ENCODE peak calls at places on chromosome 1, in five cellular contexts. T is CD8-positive, alpha-beta T cell; C is GM10248; V is esophagus muscularis mucosa; K is lower lobe of right lung. I is an unnamed sample.

GRCh38 chr1:223504741-223505140 is 111.5 kb downstream of the CCDC185 start:
- DNase-seq in K (peak), C (no peak), T (no peak), V (no peak), I (no peak)

GRCh38 chr1:109784551-109785252 is 21.0 kb upstream of the EPS8L3 start:
- DNase-seq in T (no peak), K (peak), C (no peak), V (no peak), I (no peak)

GRCh38 chr1:57300186-57300585 is 123.7 kb downstream of the DAB1 start:
- DNase-seq in C (no peak), T (no peak), V (no peak), K (no peak), I (no peak)

GRCh38 chr1:216183007-216183406 is 240.2 kb downstream of the USH2A start:
- DNase-seq in C (no peak), V (no peak), K (no peak), T (no peak), I (no peak)

GRCh38 chr1:242870944-242871343 is 346.4 kb upstream of the PLD5 start:
- DNase-seq in C (no peak), K (no peak), T (no peak), V (no peak), I (no peak)

GRCh38 chr1:205267306-205267902 is 39.7 kb downstream of the TMCC2 start:
- DNase-seq in T (no peak), V (no peak), K (no peak), C (no peak), I (no peak)

GRCh38 chr1:154943649-154944421 is 7.3 kb upstream of the PMVK start:
- DNase-seq in C (peak), V (no peak), K (no peak), T (peak), I (peak)

GRCh38 chr1:6614019-6614952 is 755 bp downstream of the PHF13 start:
- DNase-seq in T (peak), K (peak), V (no peak), C (peak), I (peak)

GRCh38 chr1:174114106-174114505 is 45.2 kb upstream of the RABGAP1L start:
- DNase-seq in C (no peak), K (no peak), V (no peak), T (no peak), I (no peak)

GRCh38 chr1:94973271-94973922 is 46.5 kb upstream of the CNN3 start:
- DNase-seq in K (no peak), C (no peak), V (no peak), T (no peak), I (no peak)

GRCh38 chr1:224357626-224358124 is 996 bp downstream of the CNIH4 start:
- DNase-seq in V (no peak), K (no peak), T (no peak), C (no peak), I (no peak)

GRCh38 chr1:15685820-15686219 is 1.7 kb downstream of the PLEKHM2 start:
- DNase-seq in K (no peak), V (no peak), T (no peak), C (no peak), I (no peak)

GRCh38 chr1:57017717-57018116 is 51.9 kb upstream of the C8B start:
- DNase-seq in K (no peak), V (no peak), T (no peak), C (no peak), I (peak)

GRCh38 chr1:115337633-115338456 is at the start of gene NGF:
- DNase-seq in K (peak), V (no peak), T (no peak), C (peak), I (peak)

GRCh38 chr1:184743062-184743756 is 11.4 kb downstream of the EDEM3 start:
- DNase-seq in T (no peak), C (peak), V (no peak), K (no peak), I (no peak)

GRCh38 chr1:82273816-82274215 is 473.1 kb downstream of the ADGRL2 start:
- DNase-seq in K (no peak), T (no peak), C (no peak), V (no peak), I (no peak)

GRCh38 chr1:62962794-62963776 is 179.2 kb downstream of the ATG4C start:
- DNase-seq in V (no peak), T (no peak), K (no peak), C (peak), I (peak)

GRCh38 chr1:224786533-224787249 is 142.8 kb upstream of the DNAH14 start:
- DNase-seq in C (no peak), K (no peak), V (peak), T (no peak), I (no peak)

GRCh38 chr1:27607239-27607804 is 3.4 kb upstream of the AHDC1 start:
- DNase-seq in C (no peak), T (no peak), V (no peak), K (no peak), I (peak)

GRCh38 chr1:231428392-231428791 is 6.3 kb upstream of the EGLN1 start:
- DNase-seq in K (no peak), T (no peak), V (no peak), C (no peak), I (no peak)

GRCh38 chr1:152220166-152221163 is 3.5 kb downstream of the HRNR start:
- DNase-seq in T (no peak), K (no peak), C (no peak), V (no peak), I (no peak)

GRCh38 chr1:116712510-116712909 is 41.7 kb upstream of the CD2 start:
- DNase-seq in C (no peak), T (no peak), V (no peak), K (no peak), I (no peak)

GRCh38 chr1:923131-923990 is at the start of gene SAMD11:
- DNase-seq in V (no peak), C (no peak), K (peak), T (peak), I (peak)

GRCh38 chr1:188128761-188129160 is 1300.0 kb downstream of the PLA2G4A start:
- DNase-seq in T (no peak), C (no peak), V (no peak), K (no peak), I (no peak)
- TF ChIP-seq CTCF in T (no peak), C (no peak), V (no peak), K (no peak), I (no peak)

GRCh38 chr1:45685308-45686080 is 839 bp downstream of the GPBP1L1 start:
- DNase-seq in T (no peak), C (peak), V (no peak), K (no peak), I (no peak)

GRCh38 chr1:45686081-45687013 is at the start of gene GPBP1L1:
- DNase-seq in V (peak), K (peak), C (peak), T (peak), I (peak)

GRCh38 chr1:45687014-45687752 is 798 bp upstream of the TMEM69 start:
- DNase-seq in V (peak), C (peak), T (peak), K (peak), I (peak)

GRCh38 chr1:45684402-45684801 is 1.9 kb downstream of the GPBP1L1 start:
- DNase-seq in C (no peak), V (no peak), T (no peak), K (no peak), I (no peak)

DNA sequence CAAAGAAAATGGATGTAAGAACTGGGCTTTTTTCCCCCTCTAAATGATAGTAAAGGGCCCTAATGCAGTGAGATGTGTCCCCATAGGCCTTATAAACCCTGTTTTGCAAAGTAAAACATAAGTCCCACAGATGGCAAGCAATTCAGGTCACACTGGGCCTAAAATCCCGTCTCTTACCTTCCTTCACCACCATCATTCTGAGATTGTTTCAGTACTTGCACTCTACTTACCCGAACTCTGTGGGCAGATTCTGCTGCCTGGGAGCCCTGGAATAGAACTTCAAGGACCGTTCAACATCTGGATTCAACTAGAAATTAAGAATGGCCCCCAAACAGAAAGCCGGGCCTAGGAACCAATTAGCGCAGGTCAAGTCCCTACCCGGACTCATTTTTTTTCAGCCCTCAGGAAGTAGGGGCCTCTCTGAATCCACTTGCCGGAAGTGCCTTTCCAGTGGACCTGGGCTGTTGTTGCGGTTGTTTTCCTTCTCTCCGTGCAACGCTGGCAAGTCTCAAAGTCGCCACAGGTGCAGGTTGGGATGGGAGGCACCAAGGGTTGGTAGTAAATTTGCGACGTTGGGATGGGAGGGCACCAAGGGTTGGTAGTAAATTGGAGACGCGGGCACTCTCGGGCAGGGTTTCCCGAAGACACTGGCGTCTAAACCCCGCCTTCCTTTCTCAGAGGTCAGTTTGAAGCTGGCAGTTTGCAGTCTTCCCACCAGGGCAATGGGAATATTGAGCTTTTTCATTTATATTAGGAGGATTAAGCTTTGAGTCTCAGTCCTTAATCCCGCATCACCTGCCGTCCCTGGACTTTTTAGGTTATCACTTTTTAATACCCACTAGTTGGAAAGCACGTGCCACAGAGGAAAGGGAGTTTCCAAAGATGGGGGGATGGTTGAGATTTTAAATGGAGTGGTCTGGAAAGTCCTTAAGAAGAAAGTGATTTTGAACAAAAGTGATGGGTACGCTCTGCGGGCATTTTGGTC is at the start of gene TMEM69:
- DNase-seq in K (peak), T (peak), C (peak), V (peak), I (peak)
- TF ChIP-seq CTCF in K (peak), T (no peak), C (no peak), V (peak), I (peak)

GRCh38 chr1:9294910-9295636 is 2.4 kb downstream of the SPSB1 start:
- DNase-seq in V (no peak), K (no peak), T (no peak), C (peak), I (no peak)
- TF ChIP-seq CTCF in V (peak), K (no peak), T (no peak), C (no peak), I (no peak)

DNA sequence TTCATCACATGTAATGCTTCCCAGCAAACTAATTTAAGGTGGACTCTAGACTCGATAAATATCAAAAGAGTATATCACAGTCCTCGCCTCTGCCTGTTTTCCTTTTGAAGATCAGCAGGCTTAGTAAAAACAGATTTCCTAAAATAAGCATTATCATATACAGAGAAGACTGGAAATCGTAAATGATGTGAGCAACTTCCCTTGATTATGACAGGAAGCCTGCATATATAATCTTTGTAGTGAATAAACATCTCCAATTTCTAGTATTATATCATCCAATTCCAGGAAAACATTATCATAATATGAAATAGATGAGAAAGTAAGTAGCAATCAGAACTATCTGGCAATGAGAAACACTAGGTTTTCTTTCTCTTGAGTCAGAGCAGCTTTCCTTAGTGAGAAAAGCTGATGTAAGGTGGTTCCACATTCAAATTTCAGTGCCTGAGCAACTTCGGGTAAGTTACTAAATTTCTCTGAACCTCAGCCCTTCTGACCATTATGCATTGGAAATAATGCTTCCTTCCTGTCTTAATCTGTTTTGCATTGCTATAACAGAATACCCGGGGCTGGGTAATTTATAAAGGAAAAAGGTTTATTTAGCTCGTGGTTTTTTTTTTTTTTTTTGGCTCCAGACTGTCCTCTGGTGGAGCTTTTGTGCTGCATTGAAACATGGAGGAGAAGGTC is 12.6 kb upstream of the POU2F1 start:
- DNase-seq in V (no peak), T (no peak), C (no peak), K (no peak), I (no peak)
- TF ChIP-seq CTCF in V (no peak), T (no peak), C (no peak), K (peak), I (peak)

DNA sequence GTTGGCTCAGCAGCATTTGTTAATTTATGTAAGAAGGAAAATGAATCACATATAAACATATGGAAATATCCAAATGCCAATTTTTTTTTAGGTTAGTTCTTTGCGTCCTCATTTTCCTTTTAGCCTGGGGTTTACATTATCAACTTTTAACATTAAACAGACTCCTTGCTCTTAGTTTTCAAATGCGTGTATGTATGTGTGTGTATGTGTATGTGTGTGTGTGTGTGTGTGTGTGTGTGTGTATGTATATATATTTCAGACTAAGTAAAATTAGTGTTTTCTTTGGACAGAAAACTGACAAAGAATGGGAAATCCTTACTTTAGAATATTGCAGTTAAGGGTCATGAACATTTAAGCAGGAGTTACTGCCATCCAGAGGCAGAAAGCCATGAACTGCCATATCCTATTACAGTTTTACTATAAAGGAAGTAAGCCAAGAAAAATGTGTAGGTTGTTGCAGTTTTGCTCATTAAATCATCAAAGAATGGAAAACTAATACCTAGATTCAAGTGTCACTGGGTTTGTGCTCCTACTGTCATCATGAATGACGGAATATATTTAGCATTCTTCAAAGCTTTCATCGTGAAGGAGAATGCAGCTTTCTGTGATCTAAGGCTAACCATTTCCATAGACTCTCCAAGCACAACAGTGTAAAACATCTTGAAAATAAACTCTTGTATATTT is 477.0 kb upstream of the NR5A2 start:
- DNase-seq in T (no peak), C (no peak), K (no peak), V (no peak), I (no peak)
- TF ChIP-seq CTCF in T (no peak), C (peak), K (no peak), V (no peak), I (no peak)

DNA sequence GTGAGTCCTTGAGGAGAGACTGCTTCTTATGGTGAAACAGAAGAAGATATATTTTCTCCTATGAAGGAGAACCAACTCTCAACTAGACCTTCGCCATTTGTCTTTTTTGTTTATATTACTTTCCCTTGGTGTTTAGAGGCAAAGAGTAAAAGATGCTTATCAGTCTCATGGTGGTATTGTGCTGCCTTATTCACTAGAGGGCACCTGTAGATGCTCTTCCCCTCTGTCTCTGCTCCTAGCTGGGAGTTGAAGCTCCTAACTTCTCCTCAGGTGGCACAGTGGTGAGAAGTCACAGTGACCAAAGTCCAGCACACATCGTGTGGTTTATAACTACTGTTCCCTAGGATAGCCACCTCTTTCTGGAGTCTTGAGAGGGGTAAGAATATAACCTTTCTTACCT is 1359.6 kb downstream of the PLA2G4A start:
- DNase-seq in T (no peak), C (no peak), K (no peak), V (no peak), I (no peak)
- TF ChIP-seq CTCF in T (no peak), C (no peak), K (no peak), V (no peak), I (no peak)